ENCODE peak calls at places on chromosomes 5 and 9, in seven cellular contexts. B is lung, D is endodermal cell, N is brain microvascular endothelial cell, K is IMR-90, L is adrenal gland, Y is spleen. V is an unnamed sample.

GRCh38 chr5:131252824-131253171 is 11.1 kb upstream of the CDC42SE2 start:
- DNase-seq in B (peak; percentile 55), D (no peak), N (no peak), K (no peak), L (peak; percentile 67), Y (peak; percentile 93), V (no peak)

GRCh38 chr5:57650360-57651069 is 167.9 kb upstream of the ACTBL2 start:
- DNase-seq in B (no peak), D (peak; percentile 85), N (peak; percentile 70), K (peak; percentile 53), L (peak; percentile 71), Y (no peak), V (peak; percentile 76)

GRCh38 chr9:69535296-69535832 is 136.8 kb downstream of the APBA1 start:
- DNase-seq in B (no peak), D (no peak), N (no peak), K (peak; percentile 4), L (no peak), Y (no peak), V (peak; percentile 28)

GRCh38 chr5:100853582-100853981 is 49.5 kb downstream of the ST8SIA4 start:
- DNase-seq in B (no peak), D (no peak), N (no peak), K (no peak), L (no peak), Y (no peak), V (no peak)

GRCh38 chr5:65808261-65808741 is 86.3 kb downstream of the NLN start:
- DNase-seq in B (no peak), D (no peak), N (no peak), K (peak; percentile 10), L (no peak), Y (no peak), V (no peak)

GRCh38 chr9:134634667-134635230 is 6.9 kb upstream of the COL5A1 start:
- DNase-seq in B (no peak), D (peak; percentile 24), N (no peak), K (no peak), L (no peak), Y (peak; percentile 54), V (no peak)

GRCh38 chr5:174528821-174529544 is 195.4 kb upstream of the MSX2 start:
- DNase-seq in B (no peak), D (no peak), N (no peak), K (peak; percentile 28), L (no peak), Y (no peak), V (peak; percentile 77)

GRCh38 chr9:4555251-4555650 is 65.0 kb downstream of the SLC1A1 start:
- DNase-seq in B (no peak), D (no peak), N (peak; percentile 62), K (peak; percentile 17), L (peak; percentile 40), Y (no peak), V (peak; percentile 13)

GRCh38 chr5:151221574-151221973 is 2.3 kb downstream of the CCDC69 start:
- DNase-seq in B (no peak), D (no peak), N (no peak), K (peak; percentile 55), L (peak; percentile 38), Y (no peak), V (peak; percentile 37)

GRCh38 chr9:133199648-133200321 is 9.3 kb downstream of the OBP2B start:
- DNase-seq in B (no peak), D (peak; percentile 68), N (no peak), K (no peak), L (no peak), Y (peak; percentile 81), V (no peak)

GRCh38 chr9:122835313-122835731 is 6.9 kb upstream of the PDCL start:
- DNase-seq in B (no peak), D (peak; percentile 66), N (no peak), K (no peak), L (no peak), Y (no peak), V (no peak)

GRCh38 chr5:5584751-5585150 is 162.3 kb downstream of the ICE1 start:
- DNase-seq in B (no peak), D (no peak), N (no peak), K (no peak), L (no peak), Y (no peak), V (no peak)

GRCh38 chr5:125394661-125395280 is 648.3 kb upstream of the ZNF608 start:
- DNase-seq in B (no peak), D (no peak), N (no peak), K (no peak), L (no peak), Y (no peak), V (peak; percentile 93)

GRCh38 chr5:172482156-172483020 is 28.1 kb upstream of the SH3PXD2B start:
- DNase-seq in B (no peak), D (no peak), N (no peak), K (no peak), L (no peak), Y (peak; percentile 51), V (peak; percentile 59)

GRCh38 chr9:120324996-120325642 is 254.8 kb downstream of the CDK5RAP2 start:
- DNase-seq in B (no peak), D (peak; percentile 88), N (no peak), K (no peak), L (no peak), Y (no peak), V (no peak)

GRCh38 chr5:73122875-73123810 is 2.8 kb downstream of the TMEM171 start:
- DNase-seq in B (no peak), D (peak; percentile 70), N (peak; percentile 53), K (peak; percentile 46), L (no peak), Y (no peak), V (peak; percentile 44)

GRCh38 chr5:74916831-74917710 is 50.9 kb upstream of the FAM169A start:
- DNase-seq in B (peak; percentile 50), D (no peak), N (peak; percentile 45), K (peak; percentile 48), L (no peak), Y (no peak), V (peak; percentile 89)

GRCh38 chr5:169307648-169308047 is 6.7 kb upstream of the SLIT3 start:
- DNase-seq in B (no peak), D (no peak), N (no peak), K (no peak), L (no peak), Y (no peak), V (peak; percentile 9)

GRCh38 chr5:134738963-134739661 is 764 bp downstream of the CAMLG start:
- DNase-seq in B (no peak), D (peak; percentile 77), N (peak; percentile 35), K (peak; percentile 49), L (peak; percentile 42), Y (peak; percentile 77), V (peak; percentile 68)

GRCh38 chr5:41457942-41458341 is 52.5 kb downstream of the PLCXD3 start:
- DNase-seq in B (no peak), D (no peak), N (no peak), K (no peak), L (no peak), Y (no peak), V (no peak)

GRCh38 chr5:111158105-111158744 is 66.0 kb upstream of the CAMK4 start:
- DNase-seq in B (peak; percentile 65), D (peak; percentile 92), N (peak; percentile 86), K (peak; percentile 85), L (peak; percentile 86), Y (no peak), V (peak; percentile 75)

GRCh38 chr5:149450199-149450598 is 71.1 kb upstream of the IL17B start:
- DNase-seq in B (peak; percentile 42), D (no peak), N (peak; percentile 54), K (peak; percentile 87), L (peak; percentile 63), Y (no peak), V (no peak)

GRCh38 chr5:6615416-6615815 is 17.4 kb downstream of the NSUN2 start:
- DNase-seq in B (no peak), D (no peak), N (no peak), K (no peak), L (no peak), Y (no peak), V (no peak)

GRCh38 chr5:72366324-72366976 is 46.3 kb downstream of the PTCD2 start:
- DNase-seq in B (peak; percentile 74), D (peak; percentile 79), N (peak; percentile 83), K (peak; percentile 80), L (peak; percentile 86), Y (no peak), V (peak; percentile 71)

GRCh38 chr5:107272954-107273353 is 397.8 kb downstream of the EFNA5 start:
- DNase-seq in B (no peak), D (no peak), N (no peak), K (no peak), L (no peak), Y (no peak), V (peak; percentile 21)

GRCh38 chr9:6498982-6499381 is 86.0 kb downstream of the UHRF2 start:
- DNase-seq in B (no peak), D (no peak), N (peak; percentile 33), K (peak; percentile 85), L (no peak), Y (no peak), V (peak; percentile 72)
- H3K36me3 ChIP-seq in B (peaks cover 23% of the 10 kb centered on the region), D (peaks cover 76% of the 10 kb centered on the region), N (peaks cover 40% of the 10 kb centered on the region), K (peaks cover 28% of the 10 kb centered on the region), L (no peaks in the 10 kb centered on the region), Y (peaks cover 100% of the 10 kb centered on the region), V (peaks cover 6% of the 10 kb centered on the region)

GRCh38 chr5:132949151-132949550 is 14.3 kb downstream of the AFF4 start:
- DNase-seq in B (no peak), D (no peak), N (no peak), K (no peak), L (no peak), Y (no peak), V (no peak)
- H3K4me3 ChIP-seq in B (no peak overlapping the region), D (no peak overlapping the region), N (no peak overlapping the region), K (no peak overlapping the region), L (no peak overlapping the region), Y (no peak overlapping the region), V (no peak overlapping the region)

DNA sequence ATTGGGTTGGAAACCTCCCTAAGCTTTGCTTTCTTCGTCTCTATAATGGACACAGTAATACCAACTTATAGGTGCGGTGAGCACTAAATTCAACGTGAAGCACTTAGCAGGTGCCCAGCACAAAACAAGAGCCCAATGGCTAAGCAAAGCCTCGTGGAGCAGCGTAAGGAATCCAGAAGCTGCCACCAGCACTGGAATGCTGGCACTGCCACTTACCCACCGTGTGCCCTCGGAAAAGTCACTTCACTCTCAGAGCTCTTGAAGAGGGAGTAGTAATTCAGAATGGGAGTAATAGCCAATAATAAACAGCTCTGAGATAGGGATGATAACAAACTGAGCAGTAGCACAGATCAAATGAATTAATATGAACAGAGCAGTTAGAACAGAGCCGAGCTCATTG is 16.4 kb downstream of the DAP start:
- DNase-seq in B (no peak), D (no peak), N (no peak), K (no peak), L (no peak), Y (no peak), V (no peak)
- TF ChIP-seq CTCF in B (no peak), D (no peak), N (no peak), K (no peak), L (no peak), Y (no peak), V (no peak)

GRCh38 chr5:141533897-141534296 is 45.0 kb downstream of the PCDHGC5 start:
- DNase-seq in B (no peak), D (no peak), N (no peak), K (no peak), L (no peak), Y (no peak), V (no peak)

GRCh38 chr5:141529002-141529401 is 40.1 kb downstream of the PCDHGC5 start:
- DNase-seq in B (peak; percentile 28), D (no peak), N (peak; percentile 41), K (peak; percentile 88), L (no peak), Y (no peak), V (peak; percentile 40)

GRCh38 chr5:141529873-141530272 is 41.0 kb downstream of the PCDHGC5 start:
- DNase-seq in B (no peak), D (no peak), N (no peak), K (no peak), L (no peak), Y (no peak), V (no peak)

GRCh38 chr5:141534492-141535213 is 45.8 kb downstream of the PCDHGC5 start:
- DNase-seq in B (no peak), D (no peak), N (no peak), K (no peak), L (no peak), Y (no peak), V (no peak)

GRCh38 chr5:141532726-141533125 is 43.8 kb downstream of the PCDHGC5 start:
- DNase-seq in B (no peak), D (no peak), N (no peak), K (no peak), L (no peak), Y (no peak), V (peak; percentile 28)
- H3K36me3 ChIP-seq in B (peaks cover 22% of the 10 kb centered on the region), D (peaks cover 72% of the 10 kb centered on the region), N (peaks cover 19% of the 10 kb centered on the region), K (no peaks in the 10 kb centered on the region), L (no peaks in the 10 kb centered on the region), Y (peaks cover 94% of the 10 kb centered on the region), V (peaks cover 14% of the 10 kb centered on the region)

V was measured in bronchial epithelial cell.